ENCODE peak calls at places on chromosomes 2 and 18, in nine cellular contexts. R is NCI-H2081; A is adrenal gland; Q is lung microvascular endothelial cell; D is left kidney; O is BJ; I is stimulated activated CD8-positive, alpha-beta memory T cell treated with anti-CD3 and anti-CD28 coated beads, Interleukin-2, amount 100 ng/mL, for 1 hour; V is H9; C is KBM-7. Y is an unnamed sample.

GRCh38 chr2:173713904-173714555 is 251.1 kb downstream of the SP3 start:
- DNase-seq in R (no peak), A (no peak), Q (no peak), D (peak; percentile 27), O (no peak), I (no peak), V (no peak), C (no peak), Y (no peak)

GRCh38 chr2:106521016-106521415 is 33.9 kb downstream of the CD8B2 start:
- DNase-seq in R (no peak), A (no peak), Q (no peak), D (no peak), O (no peak), I (no peak), V (no peak), C (no peak), Y (no peak)

GRCh38 chr2:227817940-227818568 is 4.4 kb downstream of the CCL20 start:
- DNase-seq in R (no peak), A (peak; percentile 83), Q (peak; percentile 85), D (peak; percentile 22), O (peak; percentile 99), I (peak; percentile 27), V (peak; percentile 64), C (no peak), Y (peak; percentile 2)

GRCh38 chr18:374735-375168 is 106.9 kb upstream of the THOC1 start:
- DNase-seq in R (no peak), A (no peak), Q (peak; percentile 9), D (no peak), O (no peak), I (no peak), V (no peak), C (no peak), Y (no peak)

GRCh38 chr2:188518391-188518790 is 226.7 kb downstream of the GULP1 start:
- DNase-seq in R (no peak), A (no peak), Q (no peak), D (no peak), O (no peak), I (no peak), V (no peak), C (no peak), Y (no peak)

GRCh38 chr2:191217580-191217979 is 27.6 kb upstream of the MYO1B start:
- DNase-seq in R (no peak), A (no peak), Q (peak; percentile 8), D (peak; percentile 21), O (no peak), I (no peak), V (no peak), C (peak; percentile 37), Y (no peak)

GRCh38 chr18:31563778-31564177 is 27.9 kb upstream of the TTR start:
- DNase-seq in R (no peak), A (no peak), Q (peak; percentile 9), D (no peak), O (no peak), I (no peak), V (no peak), C (no peak), Y (no peak)

GRCh38 chr18:58989184-58989759 is 124.6 kb downstream of the ZNF532 start:
- DNase-seq in R (no peak), A (no peak), Q (no peak), D (no peak), O (no peak), I (no peak), V (no peak), C (no peak), Y (no peak)

GRCh38 chr2:201798252-201798918 is 8.0 kb upstream of the CDK15 start:
- DNase-seq in R (no peak), A (no peak), Q (peak; percentile 20), D (no peak), O (peak; percentile 91), I (no peak), V (no peak), C (no peak), Y (no peak)

GRCh38 chr2:29260151-29260772 is 145.0 kb downstream of the CLIP4 start:
- DNase-seq in R (no peak), A (no peak), Q (peak; percentile 22), D (no peak), O (peak; percentile 19), I (no peak), V (no peak), C (no peak), Y (no peak)

GRCh38 chr2:158967114-158967730 is 1.2 kb upstream of the TANC1 start:
- DNase-seq in R (no peak), A (peak; percentile 24), Q (no peak), D (no peak), O (no peak), I (no peak), V (peak; percentile 49), C (peak; percentile 74), Y (no peak)

GRCh38 chr2:171346723-171347104 is 87.1 kb downstream of the METTL8 start:
- DNase-seq in R (no peak), A (no peak), Q (no peak), D (no peak), O (no peak), I (no peak), V (no peak), C (no peak), Y (no peak)

GRCh38 chr2:165961818-165962217 is 8.2 kb upstream of the TTC21B start:
- DNase-seq in R (no peak), A (no peak), Q (no peak), D (no peak), O (no peak), I (no peak), V (no peak), C (no peak), Y (no peak)

GRCh38 chr2:226725096-226725495 is 74.5 kb downstream of the IRS1 start:
- DNase-seq in R (no peak), A (no peak), Q (no peak), D (peak; percentile 54), O (no peak), I (no peak), V (no peak), C (no peak), Y (no peak)

GRCh38 chr18:54774423-54774822 is 53.9 kb upstream of the RAB27B start:
- DNase-seq in R (no peak), A (no peak), Q (no peak), D (peak; percentile 17), O (peak; percentile 52), I (no peak), V (no peak), C (no peak), Y (no peak)

GRCh38 chr18:2657043-2657512 is 1.6 kb downstream of the SMCHD1 start:
- DNase-seq in R (no peak), A (no peak), Q (peak; percentile 13), D (no peak), O (no peak), I (no peak), V (no peak), C (peak; percentile 53), Y (no peak)

GRCh38 chr2:128016620-128017019 is 11.2 kb downstream of the SAP130 start:
- DNase-seq in R (no peak), A (no peak), Q (no peak), D (no peak), O (no peak), I (no peak), V (no peak), C (no peak), Y (no peak)

GRCh38 chr2:170848587-170848986 is 31.9 kb downstream of the GAD1 start:
- DNase-seq in R (no peak), A (no peak), Q (no peak), D (no peak), O (peak; percentile 82), I (no peak), V (no peak), C (no peak), Y (no peak)

GRCh38 chr2:163319006-163319405 is 416.8 kb downstream of the FIGN start:
- DNase-seq in R (no peak), A (no peak), Q (peak; percentile 3), D (no peak), O (no peak), I (no peak), V (no peak), C (no peak), Y (no peak)

GRCh38 chr2:57907411-57907810 is 139.2 kb upstream of the VRK2 start:
- DNase-seq in R (no peak), A (no peak), Q (no peak), D (no peak), O (no peak), I (no peak), V (no peak), C (no peak), Y (no peak)

Y was measured in NCI-H1105 treated with DMSO at 0.1 percent for 48 hours.